ENCODE peak calls at places on chromosomes 13 and 19, in seven cellular contexts. T is vagina, E is tibial nerve, K is neural progenitor cell, L is colonic mucosa, W is heart left ventricle, B is RWPE2. I is an unnamed sample.

GRCh38 chr13:51420681-51421476 is 32.0 kb downstream of the INTS6 start:
- DNase-seq in T (no peak), E (no peak), K (no peak), L (no peak), W (no peak), B (no peak), I (no peak)

GRCh38 chr13:34847751-34848150 is 94.3 kb upstream of the NBEA start:
- DNase-seq in T (no peak), E (no peak), K (no peak), L (no peak), W (no peak), B (no peak), I (no peak)

GRCh38 chr19:4121815-4122214 is 2.1 kb downstream of the MAP2K2 start:
- DNase-seq in T (no peak), E (no peak), K (no peak), L (no peak), W (no peak), B (no peak), I (no peak)

GRCh38 chr19:7965921-7966665 is 22.6 kb upstream of the TIMM44 start:
- DNase-seq in T (no peak), E (no peak), K (no peak), L (no peak), W (no peak), B (no peak), I (no peak)

GRCh38 chr19:46603195-46603637 is 2.1 kb downstream of the CALM3 start:
- DNase-seq in T (no peak), E (no peak), K (no peak), L (peak; percentile 85), W (no peak), B (no peak), I (no peak)

GRCh38 chr19:35236638-35237400 is 8.3 kb upstream of the FAM187B start:
- DNase-seq in T (peak; percentile 40), E (no peak), K (no peak), L (no peak), W (no peak), B (no peak), I (no peak)

GRCh38 chr19:45667620-45668341 is at the start of gene GIPR:
- DNase-seq in T (no peak), E (no peak), K (peak; percentile 66), L (peak; percentile 85), W (no peak), B (no peak), I (peak; percentile 33)

GRCh38 chr19:4889034-4889825 is 13.5 kb downstream of the ARRDC5 start:
- DNase-seq in T (no peak), E (no peak), K (no peak), L (no peak), W (no peak), B (peak; percentile 91), I (no peak)

GRCh38 chr13:34044660-34045080 is 226.7 kb downstream of the RFC3 start:
- DNase-seq in T (no peak), E (no peak), K (no peak), L (no peak), W (no peak), B (no peak), I (no peak)

GRCh38 chr19:55669418-55670279 is 5.4 kb upstream of the EPN1 start:
- DNase-seq in T (no peak), E (no peak), K (no peak), L (no peak), W (no peak), B (no peak), I (no peak)

GRCh38 chr19:48905664-48906063 is 5.6 kb downstream of the NUCB1 start:
- DNase-seq in T (no peak), E (no peak), K (no peak), L (no peak), W (no peak), B (no peak), I (no peak)

GRCh38 chr13:78607409-78608253 is 4.3 kb upstream of the POU4F1 start:
- DNase-seq in T (no peak), E (no peak), K (peak; percentile 62), L (no peak), W (no peak), B (no peak), I (no peak)

GRCh38 chr13:73767747-73768315 is 366.4 kb downstream of the KLF12 start:
- DNase-seq in T (no peak), E (no peak), K (peak; percentile 50), L (peak; percentile 44), W (no peak), B (no peak), I (no peak)

GRCh38 chr19:48445256-48445605 is 552 bp upstream of the GRWD1 start:
- DNase-seq in T (no peak), E (no peak), K (peak; percentile 83), L (no peak), W (no peak), B (no peak), I (no peak)

GRCh38 chr13:114107686-114108081 is 24.7 kb downstream of the RASA3 start:
- DNase-seq in T (no peak), E (no peak), K (no peak), L (no peak), W (no peak), B (no peak), I (peak; percentile 75)

GRCh38 chr19:29587518-29587986 is 18.5 kb upstream of the POP4 start:
- DNase-seq in T (no peak), E (no peak), K (no peak), L (no peak), W (no peak), B (no peak), I (no peak)

GRCh38 chr13:20401958-20402856 is 123.5 kb downstream of the CRYL1 start:
- DNase-seq in T (peak; percentile 81), E (no peak), K (no peak), L (no peak), W (no peak), B (no peak), I (no peak)

GRCh38 chr13:104936304-104936703 is 1599.2 kb downstream of the EFNB2 start:
- DNase-seq in T (no peak), E (no peak), K (no peak), L (no peak), W (no peak), B (no peak), I (no peak)

GRCh38 chr19:48390188-48391099 is 907 bp downstream of the KDELR1 start:
- DNase-seq in T (no peak), E (peak; percentile 21), K (peak; percentile 83), L (peak; percentile 67), W (peak; percentile 63), B (no peak), I (peak; percentile 81)

GRCh38 chr19:37055330-37055729 is 22.9 kb upstream of the ZNF420 start:
- DNase-seq in T (no peak), E (no peak), K (no peak), L (no peak), W (no peak), B (no peak), I (no peak)

GRCh38 chr19:47661571-47661970 is 51.7 kb upstream of the EHD2 start:
- DNase-seq in T (no peak), E (no peak), K (no peak), L (no peak), W (no peak), B (no peak), I (no peak)

GRCh38 chr13:80584306-80584705 is 243.4 kb upstream of the SPRY2 start:
- DNase-seq in T (no peak), E (no peak), K (no peak), L (no peak), W (no peak), B (no peak), I (no peak)

GRCh38 chr19:17695198-17695597 is 7.0 kb upstream of the UNC13A start:
- DNase-seq in T (no peak), E (no peak), K (no peak), L (no peak), W (no peak), B (no peak), I (no peak)

GRCh38 chr13:32159147-32159869 is 127.7 kb downstream of the FRY start:
- DNase-seq in T (no peak), E (no peak), K (no peak), L (no peak), W (peak; percentile 53), B (no peak), I (no peak)
- H3K27ac ChIP-seq in T (peak overlapping the region; percentile 29), E (no peak overlapping the region), K (no peak overlapping the region), L (no peak overlapping the region), W (peak overlapping the region; percentile 74), B (no peak overlapping the region), I (peak overlapping the region; percentile 44)

GRCh38 chr13:98541701-98542203 is 35.2 kb downstream of the STK24 start:
- DNase-seq in T (no peak), E (no peak), K (no peak), L (no peak), W (no peak), B (no peak), I (no peak)
- TF ChIP-seq CTCF in T (no peak), E (no peak), K (peak; percentile 8), L (no peak), W (no peak), B (no peak), I (no peak)

GRCh38 chr13:49620170-49620621 is 8.1 kb upstream of the ARL11 start:
- DNase-seq in T (no peak), E (no peak), K (no peak), L (no peak), W (no peak), B (no peak), I (no peak)

GRCh38 chr13:49616688-49617065 is 11.6 kb upstream of the ARL11 start:
- DNase-seq in T (no peak), E (no peak), K (no peak), L (no peak), W (no peak), B (no peak), I (no peak)

GRCh38 chr13:49610176-49610575 is 18.1 kb upstream of the ARL11 start:
- DNase-seq in T (no peak), E (no peak), K (no peak), L (no peak), W (peak; percentile 27), B (no peak), I (no peak)

DNA sequence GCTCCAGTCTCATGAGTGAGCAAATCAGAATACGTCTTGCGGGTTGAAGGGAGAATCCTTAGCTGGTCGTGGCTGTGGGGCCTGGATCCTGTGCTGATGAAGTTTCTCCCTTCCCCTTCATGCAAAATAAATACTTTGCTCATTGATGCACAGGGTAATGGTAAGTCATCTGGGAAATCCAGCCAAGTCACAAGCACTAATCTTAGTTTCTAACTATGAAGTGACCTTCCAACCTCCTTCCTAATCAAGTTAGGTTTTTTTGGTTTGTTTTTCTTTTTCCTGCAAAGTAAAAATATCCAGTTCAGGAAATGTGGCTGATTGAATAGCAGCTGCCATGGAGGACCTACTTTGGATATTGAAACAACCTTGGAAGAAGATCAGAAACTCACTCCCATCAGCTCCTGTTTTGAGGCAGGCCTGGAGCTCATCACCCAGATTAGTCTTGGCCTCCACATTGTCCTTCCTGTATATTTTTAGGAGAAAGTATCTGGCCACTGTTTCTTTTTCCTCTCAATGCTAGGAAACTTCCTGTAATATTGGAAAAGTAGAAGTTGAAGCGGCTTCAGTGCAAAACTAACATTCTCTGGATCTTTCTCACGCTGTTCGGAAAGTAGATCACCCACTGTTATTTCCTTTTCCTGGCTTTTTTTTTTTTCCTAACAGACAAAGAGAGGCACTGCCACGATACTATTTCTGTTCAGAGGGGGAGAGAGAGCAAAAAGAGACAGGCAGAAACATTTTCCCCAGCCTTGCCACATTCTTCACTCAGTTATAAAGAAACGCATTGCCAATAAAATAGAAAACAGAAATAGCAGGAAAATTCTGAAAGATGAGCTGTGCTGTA is 12.2 kb upstream of the ARL11 start:
- DNase-seq in T (no peak), E (no peak), K (no peak), L (no peak), W (no peak), B (no peak), I (no peak)
- H3K4me1 ChIP-seq in T (peaks cover 20% of the 10 kb centered on the region), E (no peaks in the 10 kb centered on the region), K (peaks cover 13% of the 10 kb centered on the region), L (no peaks in the 10 kb centered on the region), W (peaks cover 19% of the 10 kb centered on the region), B (no peaks in the 10 kb centered on the region), I (no peaks in the 10 kb centered on the region)

GRCh38 chr19:10952809-10953208 is 8.0 kb upstream of the SMARCA4 start:
- DNase-seq in T (no peak), E (no peak), K (no peak), L (peak; percentile 89), W (no peak), B (no peak), I (no peak)
- H3K27ac ChIP-seq in T (no peak overlapping the region), E (no peak overlapping the region), K (no peak overlapping the region), L (peak overlapping the region; percentile 70), W (no peak overlapping the region), B (no peak overlapping the region), I (no peak overlapping the region)

I was measured in psoas muscle.